ENCODE peak calls at places on chromosomes 13 and 19, in five cellular contexts. C is glomerular endothelial cell, P is activated T-cell treated with anti-CD3 and anti-CD28 coated beads for 1 hour, Q is HS-27A, V is globus pallidus. W is an unnamed sample.
A peak's percentile ranks its signal among the peaks of the same experiment; 100 is the strongest.

GRCh38 chr13:50370303-50370950 is 355.2 kb downstream of the KCNRG start:
- DNase-seq in V (peak; percentile 29), P (no peak), Q (no peak), C (no peak), W (no peak)

GRCh38 chr13:103772576-103772975 is 706.4 kb upstream of the SLC10A2 start:
- DNase-seq in C (no peak), V (no peak), Q (no peak), P (no peak), W (no peak)

GRCh38 chr13:85377783-85378182 is 421.4 kb downstream of the SLITRK6 start:
- DNase-seq in P (no peak), C (no peak), V (no peak), Q (no peak), W (no peak)

GRCh38 chr19:18847516-18848463 is 16.0 kb downstream of the UPF1 start:
- DNase-seq in P (no peak), Q (no peak), C (no peak), V (no peak), W (no peak)

GRCh38 chr13:31764556-31764955 is 25.2 kb downstream of the RXFP2 start:
- DNase-seq in P (no peak), V (no peak), Q (no peak), C (no peak), W (no peak)

GRCh38 chr13:104597554-104598240 is 1531.5 kb upstream of the SLC10A2 start:
- DNase-seq in C (no peak), Q (no peak), V (no peak), P (no peak), W (no peak)

GRCh38 chr19:23273022-23273593 is 22.9 kb upstream of the ZNF724 start:
- DNase-seq in C (no peak), P (no peak), Q (no peak), V (peak; percentile 5), W (no peak)

GRCh38 chr13:30892966-30893365 is 13.1 kb upstream of the MEDAG start:
- DNase-seq in C (no peak), P (no peak), V (no peak), Q (no peak), W (peak; percentile 65)

GRCh38 chr13:90757127-90757680 is 590.3 kb upstream of the MIR17HG start:
- DNase-seq in P (no peak), Q (no peak), C (no peak), V (no peak), W (no peak)

GRCh38 chr13:47934371-47934770 is 66.7 kb downstream of the SUCLA2 start:
- DNase-seq in V (no peak), P (no peak), C (no peak), Q (no peak), W (no peak)

GRCh38 chr19:41371541-41371940 is 4.8 kb upstream of the TMEM91 start:
- DNase-seq in Q (no peak), P (no peak), C (no peak), V (no peak), W (no peak)

GRCh38 chr19:16014923-16015804 is 61.1 kb upstream of the TPM4 start:
- DNase-seq in V (no peak), C (no peak), Q (no peak), P (no peak), W (no peak)

GRCh38 chr19:2962018-2962670 is 15.2 kb upstream of the TLE6 start:
- DNase-seq in Q (peak; percentile 59), V (peak; percentile 75), P (peak; percentile 11), C (peak; percentile 89), W (peak; percentile 83)

GRCh38 chr19:50795665-50796073 is 5.5 kb downstream of the ACP4 start:
- DNase-seq in V (no peak), P (no peak), C (no peak), Q (no peak), W (no peak)

GRCh38 chr19:18661346-18661745 is 22.1 kb upstream of the CRTC1 start:
- DNase-seq in P (no peak), Q (no peak), C (no peak), V (no peak), W (no peak)

GRCh38 chr13:87122551-87122950 is 548.6 kb upstream of the SLITRK5 start:
- DNase-seq in Q (no peak), V (no peak), P (no peak), C (no peak), W (no peak)

GRCh38 chr13:44848956-44849748 is 140.1 kb downstream of the NUFIP1 start:
- DNase-seq in P (no peak), C (no peak), V (peak; percentile 7), Q (no peak), W (peak; percentile 50)

GRCh38 chr13:44397766-44398223 is 24.2 kb downstream of the SERP2 start:
- DNase-seq in V (no peak), P (no peak), Q (no peak), C (no peak), W (peak; percentile 77)

W was measured in lower leg skin.